ENCODE peak calls at places on chromosome 2, in six cellular contexts. L, B, I, C, T and H are unnamed samples.

GRCh38 chr2:112029164-112029563 is 25.9 kb upstream of the TMEM87B start:
- DNase-seq in I (no peak), L (no peak), T (no peak), C (no peak), B (no peak), H (no peak)

GRCh38 chr2:96888082-96889011 is 18.5 kb upstream of the SEMA4C start:
- DNase-seq in C (no peak), L (no peak), T (no peak), I (no peak), B (no peak), H (peak; percentile 38)

GRCh38 chr2:148130571-148130970 is 109.7 kb downstream of the MBD5 start:
- DNase-seq in T (no peak), C (no peak), B (no peak), I (no peak), L (no peak), H (no peak)

GRCh38 chr2:21043744-21044532 is at the start of gene APOB:
- DNase-seq in B (no peak), I (no peak), C (peak; percentile 54), L (no peak), T (no peak), H (peak; percentile 5)

GRCh38 chr2:230343747-230344146 is 16.8 kb downstream of the SP140L start:
- DNase-seq in L (no peak), B (no peak), C (no peak), I (no peak), T (no peak), H (no peak)

GRCh38 chr2:17540813-17541513 is 467 bp downstream of the VSNL1 start:
- DNase-seq in I (no peak), B (no peak), L (no peak), T (no peak), C (no peak), H (no peak)

GRCh38 chr2:178870703-178871102 is 63.5 kb upstream of the TTN start:
- DNase-seq in L (no peak), T (no peak), C (no peak), B (no peak), I (no peak), H (no peak)

GRCh38 chr2:227473019-227473461 is 1.1 kb downstream of the AGFG1 start:
- DNase-seq in C (no peak), T (no peak), L (no peak), I (no peak), B (no peak), H (no peak)

GRCh38 chr2:179338681-179339080 is 74.0 kb upstream of the SESTD1 start:
- DNase-seq in I (no peak), B (no peak), C (no peak), L (no peak), T (no peak), H (no peak)

GRCh38 chr2:233964581-233964980 is 47.4 kb downstream of the TRPM8 start:
- DNase-seq in I (no peak), T (no peak), B (peak; percentile 38), L (no peak), C (no peak), H (no peak)

GRCh38 chr2:168343586-168343985 is 96.2 kb upstream of the STK39 start:
- DNase-seq in B (peak; percentile 20), I (no peak), T (no peak), C (no peak), L (no peak), H (no peak)